ENCODE peak calls at places on chromosomes 11 and 22, in nine cellular contexts. X, V, D, C, M, H, Z, B and Y are unnamed samples.

GRCh38 chr11:110951609-110952008 is 239.4 kb upstream of the ARHGAP20 start:
- DNase-seq in Z (no peak), C (no peak), H (no peak), B (no peak), M (no peak), D (no peak), X (no peak), V (no peak), Y (peak; percentile 14)

GRCh38 chr22:41524283-41524682 is 20.0 kb downstream of the POLR3H start:
- DNase-seq in H (no peak), C (no peak), M (peak; percentile 40), Z (no peak), V (peak; percentile 90), X (no peak), B (no peak), D (peak; percentile 83), Y (no peak)

GRCh38 chr11:69912911-69913451 is 93.8 kb upstream of the FGF3 start:
- DNase-seq in D (no peak), V (peak; percentile 87), B (peak; percentile 19), M (no peak), X (peak; percentile 23), Z (peak; percentile 45), C (no peak), H (no peak), Y (no peak)

GRCh38 chr11:78392854-78393253 is 24.8 kb downstream of the GAB2 start:
- DNase-seq in X (no peak), D (no peak), M (no peak), B (no peak), V (no peak), Z (no peak), C (no peak), H (no peak), Y (no peak)

GRCh38 chr22:29375436-29376076 is 12.8 kb downstream of the AP1B1 start:
- DNase-seq in D (no peak), M (no peak), V (no peak), C (no peak), Z (no peak), H (no peak), X (no peak), B (no peak), Y (no peak)

GRCh38 chr11:2445107-2445947 is 519 bp downstream of the KCNQ1 start:
- DNase-seq in Z (no peak), B (no peak), X (peak; percentile 28), C (no peak), H (no peak), D (no peak), M (peak; percentile 36), V (peak; percentile 90), Y (no peak)

GRCh38 chr11:122167100-122167499 is 51.1 kb upstream of the BLID start:
- DNase-seq in Z (peak; percentile 89), B (peak; percentile 83), X (no peak), H (no peak), M (no peak), V (peak; percentile 0), D (no peak), C (no peak), Y (no peak)

GRCh38 chr22:40626826-40627225 is 9.7 kb downstream of the MRTFA start:
- DNase-seq in C (no peak), M (no peak), V (no peak), B (no peak), D (no peak), Z (no peak), H (no peak), X (no peak), Y (no peak)

GRCh38 chr11:112511271-112511670 is 250.6 kb upstream of the PLET1 start:
- DNase-seq in H (no peak), Z (peak; percentile 64), C (no peak), V (no peak), B (no peak), X (no peak), M (no peak), D (no peak), Y (no peak)

GRCh38 chr11:112752563-112752962 is 208.7 kb upstream of the NCAM1 start:
- DNase-seq in C (no peak), B (no peak), M (no peak), D (no peak), X (no peak), Z (no peak), H (no peak), V (no peak), Y (no peak)

GRCh38 chr11:15568440-15568839 is 453.7 kb downstream of the INSC start:
- DNase-seq in C (no peak), B (no peak), M (no peak), Z (no peak), V (no peak), X (no peak), D (no peak), H (no peak), Y (no peak)

GRCh38 chr11:64275031-64275800 is 9.2 kb downstream of the BAD start:
- DNase-seq in X (no peak), C (no peak), Z (peak; percentile 18), M (no peak), D (no peak), V (no peak), B (no peak), H (no peak), Y (no peak)

GRCh38 chr11:64268687-64269379 is 15.6 kb downstream of the BAD start:
- DNase-seq in X (peak; percentile 54), D (peak; percentile 90), M (peak; percentile 82), B (peak; percentile 82), H (no peak), C (no peak), Z (peak; percentile 78), V (peak; percentile 90), Y (peak; percentile 52)

GRCh38 chr11:64269380-64270234 is 14.9 kb downstream of the BAD start:
- DNase-seq in B (peak; percentile 100), X (peak; percentile 99), M (peak; percentile 97), D (peak; percentile 98), Z (peak; percentile 99), H (peak; percentile 100), V (peak; percentile 97), C (peak; percentile 96), Y (peak; percentile 91)

GRCh38 chr11:64268028-64268686 is 16.3 kb downstream of the BAD start:
- DNase-seq in C (no peak), D (no peak), H (no peak), V (no peak), X (no peak), M (no peak), B (no peak), Z (no peak), Y (no peak)

GRCh38 chr11:64271339-64272132 is 12.9 kb downstream of the BAD start:
- DNase-seq in Z (peak; percentile 91), V (peak; percentile 92), C (peak; percentile 92), B (no peak), H (peak; percentile 71), D (peak; percentile 91), M (peak; percentile 91), X (peak; percentile 81), Y (peak; percentile 80)
- TF ChIP-seq CTCF in Z (peak; percentile 43), V (no peak), C (no peak), B (peak; percentile 22), H (peak; percentile 3), D (no peak), M (no peak), X (peak; percentile 6), Y (peak; percentile 36)

DNA sequence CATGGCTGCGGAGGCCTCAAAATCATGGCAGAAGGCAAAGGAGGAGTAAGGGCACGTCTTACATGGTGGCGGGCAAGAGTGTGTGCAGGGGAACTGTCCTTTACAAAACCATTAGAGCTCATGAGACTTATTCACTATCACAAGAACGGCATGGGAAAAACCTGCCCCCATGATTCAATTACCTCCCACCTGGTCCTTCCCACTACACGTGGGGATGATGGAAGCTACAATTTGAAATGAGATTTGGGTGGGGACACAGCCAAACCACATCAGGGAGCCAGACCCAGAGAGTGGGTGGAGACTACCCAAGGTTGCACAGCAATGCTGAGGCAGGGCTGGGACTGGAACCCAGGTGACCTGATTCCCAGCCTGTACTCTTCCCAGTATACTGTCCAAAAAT is 8.6 kb upstream of the TMPRSS6 start:
- DNase-seq in M (no peak), C (no peak), V (no peak), H (no peak), D (no peak), X (no peak), Z (no peak), B (no peak), Y (no peak)
- TF ChIP-seq CTCF in M (no peak), C (no peak), V (no peak), H (no peak), D (no peak), X (no peak), Z (no peak), B (no peak), Y (no peak)

DNA sequence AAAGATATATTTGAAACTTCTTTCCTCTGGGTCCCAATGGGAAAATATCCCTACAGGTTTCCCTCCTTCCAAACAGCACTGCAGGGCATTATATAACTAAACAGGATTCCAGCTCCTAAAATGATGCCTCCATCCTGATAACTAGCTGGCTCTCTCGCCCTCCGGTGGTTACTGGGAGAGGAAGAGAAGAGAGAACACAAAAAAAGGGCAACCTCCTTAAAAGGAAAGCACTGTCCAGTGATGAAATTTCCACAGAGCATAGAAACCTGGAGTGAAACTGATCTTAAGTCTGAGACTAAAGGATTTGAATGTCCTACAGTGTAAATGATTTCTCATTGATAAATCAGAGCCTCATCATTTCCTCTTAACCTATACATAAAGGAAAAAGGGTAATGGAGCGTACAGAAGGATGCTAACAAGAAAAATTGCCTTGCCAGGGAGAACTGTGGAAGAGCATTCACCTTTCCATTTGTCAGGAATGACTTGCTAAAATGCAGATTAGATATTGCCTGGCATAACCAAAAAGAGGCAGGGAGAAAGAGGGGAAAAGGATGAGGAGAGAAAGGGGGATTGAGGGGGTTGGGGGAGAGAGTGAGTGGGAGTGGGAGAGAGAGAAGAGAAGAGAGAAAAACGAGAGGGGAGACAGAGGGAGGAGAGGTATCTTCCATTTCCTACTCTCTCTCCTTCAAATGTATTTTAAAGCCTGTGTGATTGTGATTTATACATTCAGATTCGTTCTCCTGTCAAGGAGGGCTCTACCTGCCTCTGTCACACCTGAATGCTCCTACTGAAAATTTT is 121.4 kb downstream of the APOL5 start:
- DNase-seq in Z (peak; percentile 64), H (no peak), X (no peak), C (no peak), B (peak; percentile 76), D (peak; percentile 37), V (no peak), M (peak; percentile 64), Y (no peak)
- TF ChIP-seq CTCF in Z (peak; percentile 55), H (peak; percentile 42), X (peak; percentile 42), C (no peak), B (peak; percentile 72), D (no peak), V (peak; percentile 63), M (no peak), Y (peak; percentile 35)

GRCh38 chr22:44965171-44965570 is 44.6 kb downstream of the PHF21B start:
- DNase-seq in H (no peak), D (no peak), V (peak; percentile 66), C (no peak), Z (no peak), M (no peak), B (no peak), X (no peak), Y (no peak)

GRCh38 chr22:44971651-44972362 is 38.0 kb downstream of the PHF21B start:
- DNase-seq in X (no peak), Z (no peak), B (no peak), V (peak; percentile 48), M (no peak), H (no peak), C (no peak), D (no peak), Y (no peak)

GRCh38 chr22:44970291-44970690 is 39.5 kb downstream of the PHF21B start:
- DNase-seq in X (no peak), C (no peak), M (no peak), Z (no peak), B (no peak), D (no peak), V (peak; percentile 65), H (no peak), Y (no peak)

GRCh38 chr22:44969817-44970216 is 40.0 kb downstream of the PHF21B start:
- DNase-seq in M (no peak), D (no peak), Z (no peak), H (no peak), V (no peak), C (no peak), B (no peak), X (no peak), Y (no peak)

GRCh38 chr22:44968736-44969135 is 41.1 kb downstream of the PHF21B start:
- DNase-seq in C (no peak), V (peak; percentile 62), D (no peak), M (no peak), H (no peak), B (no peak), Z (no peak), X (no peak), Y (no peak)
- TF ChIP-seq CTCF in C (no peak), V (peak; percentile 25), D (no peak), M (no peak), H (no peak), B (peak; percentile 41), Z (no peak), X (no peak), Y (no peak)